ENCODE peak calls at places on chromosomes 1 and 21, in five cellular contexts. One of them, this sample, is unnamed.
A peak's percentile ranks its signal among the peaks of the same experiment; 100 is the strongest.

GRCh38 chr1:184283999-184284398 is 102.8 kb upstream of the C1orf21 start:
- DNase-seq in retinal pigment epithelial cell: peak; percentile 66
- DNase-seq in lower lobe of right lung: no peak
- DNase-seq in OCI-LY7: no peak
- DNase-seq in epithelial cell of esophagus: no peak
- DNase-seq in this sample: no peak

GRCh38 chr1:166933633-166934032 is 41.7 kb downstream of the ILDR2 start:
- DNase-seq in OCI-LY7: no peak
- DNase-seq in epithelial cell of esophagus: no peak
- DNase-seq in lower lobe of right lung: no peak
- DNase-seq in retinal pigment epithelial cell: no peak
- DNase-seq in this sample: peak; percentile 57

GRCh38 chr1:223670458-223671159 is 5.1 kb upstream of the CAPN8 start:
- DNase-seq in epithelial cell of esophagus: peak; percentile 63
- DNase-seq in OCI-LY7: peak; percentile 8
- DNase-seq in lower lobe of right lung: peak; percentile 62
- DNase-seq in retinal pigment epithelial cell: no peak
- DNase-seq in this sample: no peak

GRCh38 chr1:76949503-76949902 is 82.2 kb downstream of the ST6GALNAC5 start:
- DNase-seq in lower lobe of right lung: no peak
- DNase-seq in retinal pigment epithelial cell: no peak
- DNase-seq in OCI-LY7: no peak
- DNase-seq in epithelial cell of esophagus: peak; percentile 86
- DNase-seq in this sample: peak; percentile 50

GRCh38 chr1:229171934-229172333 is 99.0 kb upstream of the RAB4A start:
- DNase-seq in OCI-LY7: no peak
- DNase-seq in lower lobe of right lung: no peak
- DNase-seq in epithelial cell of esophagus: no peak
- DNase-seq in retinal pigment epithelial cell: no peak
- DNase-seq in this sample: no peak

GRCh38 chr1:156103521-156103947 is 11.0 kb upstream of the LMNA start:
- DNase-seq in epithelial cell of esophagus: peak; percentile 53
- DNase-seq in OCI-LY7: no peak
- DNase-seq in lower lobe of right lung: no peak
- DNase-seq in retinal pigment epithelial cell: no peak
- DNase-seq in this sample: no peak

GRCh38 chr1:211382182-211382713 is 55.6 kb downstream of the TRAF5 start:
- DNase-seq in epithelial cell of esophagus: no peak
- DNase-seq in lower lobe of right lung: no peak
- DNase-seq in OCI-LY7: no peak
- DNase-seq in retinal pigment epithelial cell: no peak
- DNase-seq in this sample: no peak

GRCh38 chr1:181016563-181016962 is 6.1 kb downstream of the STX6 start:
- DNase-seq in lower lobe of right lung: no peak
- DNase-seq in retinal pigment epithelial cell: no peak
- DNase-seq in epithelial cell of esophagus: peak; percentile 63
- DNase-seq in OCI-LY7: no peak
- DNase-seq in this sample: no peak

GRCh38 chr1:181015258-181015630 is 7.4 kb downstream of the STX6 start:
- DNase-seq in lower lobe of right lung: no peak
- DNase-seq in OCI-LY7: no peak
- DNase-seq in epithelial cell of esophagus: peak; percentile 71
- DNase-seq in retinal pigment epithelial cell: no peak
- DNase-seq in this sample: no peak

GRCh38 chr1:230518511-230518910 is 92.4 kb upstream of the PGBD5 start:
- DNase-seq in epithelial cell of esophagus: no peak
- DNase-seq in retinal pigment epithelial cell: no peak
- DNase-seq in lower lobe of right lung: no peak
- DNase-seq in OCI-LY7: no peak
- DNase-seq in this sample: no peak

GRCh38 chr1:214568328-214568727 is 16.9 kb upstream of the PTPN14 start:
- DNase-seq in retinal pigment epithelial cell: no peak
- DNase-seq in lower lobe of right lung: no peak
- DNase-seq in epithelial cell of esophagus: no peak
- DNase-seq in OCI-LY7: no peak
- DNase-seq in this sample: no peak

GRCh38 chr21:17673261-17674020 is 60.7 kb upstream of the BTG3 start:
- DNase-seq in OCI-LY7: no peak
- DNase-seq in epithelial cell of esophagus: peak; percentile 81
- DNase-seq in lower lobe of right lung: no peak
- DNase-seq in retinal pigment epithelial cell: peak; percentile 28
- DNase-seq in this sample: no peak

GRCh38 chr1:164885311-164885710 is 326.3 kb downstream of the PBX1 start:
- DNase-seq in epithelial cell of esophagus: peak; percentile 42
- DNase-seq in OCI-LY7: no peak
- DNase-seq in retinal pigment epithelial cell: no peak
- DNase-seq in lower lobe of right lung: no peak
- DNase-seq in this sample: no peak

GRCh38 chr1:29649375-29650040 is 413.2 kb downstream of the PTPRU start:
- DNase-seq in OCI-LY7: no peak
- DNase-seq in lower lobe of right lung: no peak
- DNase-seq in epithelial cell of esophagus: peak; percentile 80
- DNase-seq in retinal pigment epithelial cell: no peak
- DNase-seq in this sample: no peak

DNA sequence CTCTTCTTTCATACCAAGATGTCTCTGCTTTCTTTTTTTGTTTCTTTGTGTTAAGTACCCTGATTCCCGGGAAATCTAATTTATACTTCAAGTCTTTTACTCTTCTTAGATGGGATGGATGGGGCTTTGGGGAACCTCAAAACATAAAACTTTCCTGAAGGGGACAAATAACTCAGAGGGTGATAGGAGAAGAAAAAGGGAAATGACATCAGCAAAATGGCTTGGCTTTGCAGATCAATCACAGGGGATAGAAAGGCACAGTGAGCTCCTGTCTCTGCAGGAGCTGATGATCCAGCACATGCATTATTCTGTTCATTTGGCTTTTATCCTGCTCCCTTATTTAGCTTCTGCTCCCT is 1.4 kb upstream of the CA14 start:
- DNase-seq in OCI-LY7: no peak
- DNase-seq in lower lobe of right lung: no peak
- DNase-seq in retinal pigment epithelial cell: no peak
- DNase-seq in epithelial cell of esophagus: no peak
- DNase-seq in this sample: no peak
- H3K4me3 ChIP-seq in OCI-LY7: no peak overlapping the region
- H3K4me3 ChIP-seq in lower lobe of right lung: peak overlapping the region; percentile 44
- H3K4me3 ChIP-seq in retinal pigment epithelial cell: peak overlapping the region; percentile 54
- H3K4me3 ChIP-seq in epithelial cell of esophagus: no peak overlapping the region
- H3K4me3 ChIP-seq in this sample: no peak overlapping the region

DNA sequence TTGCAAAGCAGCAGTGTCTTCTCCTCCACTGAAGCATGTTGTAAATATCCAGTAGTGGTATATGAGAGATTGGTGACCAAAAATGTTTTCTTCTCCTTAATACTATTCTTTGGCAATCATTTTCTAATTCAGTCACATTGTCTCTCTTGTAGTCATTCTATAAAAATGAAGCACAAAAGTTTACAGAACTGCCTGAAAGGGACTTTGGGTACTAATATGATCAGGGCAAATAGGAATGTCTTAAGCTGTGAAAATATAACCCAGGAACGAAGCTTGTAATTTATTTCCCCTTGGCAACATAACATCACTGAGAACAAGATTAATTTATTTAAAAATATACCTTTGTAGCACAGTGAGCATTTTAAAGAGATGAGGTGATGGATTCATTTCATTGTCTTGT is 4.9 kb downstream of the B3GALT2 start:
- DNase-seq in retinal pigment epithelial cell: no peak
- DNase-seq in lower lobe of right lung: no peak
- DNase-seq in epithelial cell of esophagus: no peak
- DNase-seq in OCI-LY7: no peak
- DNase-seq in this sample: no peak
- H3K4me3 ChIP-seq in retinal pigment epithelial cell: no peak overlapping the region
- H3K4me3 ChIP-seq in lower lobe of right lung: no peak overlapping the region
- H3K4me3 ChIP-seq in epithelial cell of esophagus: no peak overlapping the region
- H3K4me3 ChIP-seq in OCI-LY7: no peak overlapping the region
- H3K4me3 ChIP-seq in this sample: no peak overlapping the region

DNA sequence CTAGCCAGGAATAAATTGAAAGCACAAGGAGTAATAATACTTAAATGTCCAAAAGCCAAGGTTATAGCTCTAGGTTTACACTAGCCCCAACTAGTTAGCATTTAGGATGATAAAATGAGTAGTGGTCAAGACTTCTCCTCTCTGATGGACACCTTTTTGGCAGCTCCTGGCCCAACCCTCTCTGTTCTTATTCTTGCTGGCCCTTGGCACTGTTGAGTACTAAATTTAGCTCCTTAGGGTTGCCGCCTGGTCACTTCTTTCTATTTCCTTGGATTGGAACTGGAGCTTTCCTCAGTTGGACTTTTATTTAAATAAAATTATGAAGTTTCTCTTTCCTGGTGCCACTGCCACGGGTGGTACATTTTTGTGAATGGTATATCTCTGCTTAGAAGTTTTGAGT is 28.3 kb downstream of the ARID1A start:
- DNase-seq in lower lobe of right lung: no peak
- DNase-seq in retinal pigment epithelial cell: no peak
- DNase-seq in epithelial cell of esophagus: no peak
- DNase-seq in OCI-LY7: no peak
- DNase-seq in this sample: no peak
- H3K4me3 ChIP-seq in lower lobe of right lung: peak overlapping the region; percentile 22
- H3K4me3 ChIP-seq in retinal pigment epithelial cell: no peak overlapping the region
- H3K4me3 ChIP-seq in epithelial cell of esophagus: no peak overlapping the region
- H3K4me3 ChIP-seq in OCI-LY7: peak overlapping the region; percentile 34
- H3K4me3 ChIP-seq in this sample: no peak overlapping the region

GRCh38 chr1:942411-942821 is 16.6 kb downstream of the NOC2L start:
- DNase-seq in epithelial cell of esophagus: no peak
- DNase-seq in lower lobe of right lung: no peak
- DNase-seq in OCI-LY7: no peak
- DNase-seq in retinal pigment epithelial cell: no peak
- DNase-seq in this sample: no peak

GRCh38 chr1:941588-942383 is 17.3 kb downstream of the NOC2L start:
- DNase-seq in epithelial cell of esophagus: peak; percentile 50
- DNase-seq in OCI-LY7: no peak
- DNase-seq in retinal pigment epithelial cell: no peak
- DNase-seq in lower lobe of right lung: peak; percentile 64
- DNase-seq in this sample: no peak

GRCh38 chr1:939511-940107 is 15.9 kb downstream of the SAMD11 start:
- DNase-seq in lower lobe of right lung: no peak
- DNase-seq in OCI-LY7: no peak
- DNase-seq in retinal pigment epithelial cell: no peak
- DNase-seq in epithelial cell of esophagus: no peak
- DNase-seq in this sample: no peak

GRCh38 chr1:940121-941026 is 16.7 kb downstream of the SAMD11 start:
- DNase-seq in OCI-LY7: no peak
- DNase-seq in lower lobe of right lung: no peak
- DNase-seq in epithelial cell of esophagus: peak; percentile 19
- DNase-seq in retinal pigment epithelial cell: no peak
- DNase-seq in this sample: no peak

GRCh38 chr1:941027-941587 is 17.4 kb downstream of the SAMD11 start:
- DNase-seq in lower lobe of right lung: no peak
- DNase-seq in OCI-LY7: no peak
- DNase-seq in epithelial cell of esophagus: no peak
- DNase-seq in retinal pigment epithelial cell: no peak
- DNase-seq in this sample: no peak
- H3K4me3 ChIP-seq in lower lobe of right lung: peak overlapping the region; percentile 46
- H3K4me3 ChIP-seq in OCI-LY7: no peak overlapping the region
- H3K4me3 ChIP-seq in epithelial cell of esophagus: no peak overlapping the region
- H3K4me3 ChIP-seq in retinal pigment epithelial cell: peak overlapping the region; percentile 28
- H3K4me3 ChIP-seq in this sample: no peak overlapping the region

GRCh38 chr1:145720878-145721671 is 1.8 kb downstream of the CD160 start:
- DNase-seq in lower lobe of right lung: peak; percentile 78
- DNase-seq in retinal pigment epithelial cell: no peak
- DNase-seq in OCI-LY7: peak; percentile 69
- DNase-seq in epithelial cell of esophagus: peak; percentile 57
- DNase-seq in this sample: no peak
- H3K4me3 ChIP-seq in lower lobe of right lung: peak overlapping the region; percentile 35
- H3K4me3 ChIP-seq in retinal pigment epithelial cell: peak overlapping the region; percentile 49
- H3K4me3 ChIP-seq in OCI-LY7: no peak overlapping the region
- H3K4me3 ChIP-seq in epithelial cell of esophagus: peak overlapping the region; percentile 31
- H3K4me3 ChIP-seq in this sample: peak overlapping the region; percentile 43

DNA sequence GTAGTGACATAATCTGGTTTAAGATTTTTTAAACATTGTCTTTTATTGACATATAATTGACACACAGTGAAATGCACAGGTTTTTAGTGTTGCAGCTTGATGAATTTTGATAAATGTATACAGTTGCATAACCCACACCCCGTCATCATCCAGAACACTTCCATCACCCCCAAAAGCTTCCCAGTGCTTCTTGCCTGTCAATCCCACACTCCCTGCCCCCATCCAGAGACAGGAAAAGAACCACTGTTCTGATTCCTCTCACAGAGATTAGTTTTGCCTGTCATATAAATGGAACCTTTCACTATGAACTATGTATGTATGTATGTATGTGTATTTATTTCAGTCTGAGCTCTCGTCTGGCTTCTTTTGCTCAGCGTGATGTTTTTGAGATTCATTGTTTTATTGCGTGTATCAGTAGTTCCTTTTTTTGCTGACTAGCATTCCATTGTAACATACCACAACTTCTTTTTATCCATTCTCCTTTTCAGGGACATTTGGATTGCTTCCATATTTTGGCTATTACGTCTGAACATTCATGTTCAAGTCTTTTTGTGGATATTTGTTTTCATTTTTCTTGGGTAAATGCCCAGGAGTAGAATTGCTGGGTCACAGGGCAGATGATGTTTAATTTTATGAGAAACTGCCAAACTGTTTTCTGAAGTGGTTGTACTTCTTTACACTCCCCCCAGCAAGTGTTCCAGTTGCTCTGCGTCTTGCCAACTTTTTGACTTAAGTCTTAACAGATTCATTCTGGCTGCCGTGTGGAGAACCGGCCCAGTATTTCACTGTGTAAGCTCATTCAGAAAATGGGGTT is 8.7 kb downstream of the UBIAD1 start:
- DNase-seq in epithelial cell of esophagus: no peak
- DNase-seq in lower lobe of right lung: peak; percentile 56
- DNase-seq in OCI-LY7: no peak
- DNase-seq in retinal pigment epithelial cell: peak; percentile 77
- DNase-seq in this sample: no peak
- H3K4me3 ChIP-seq in epithelial cell of esophagus: no peak overlapping the region
- H3K4me3 ChIP-seq in lower lobe of right lung: no peak overlapping the region
- H3K4me3 ChIP-seq in OCI-LY7: peak overlapping the region; percentile 50
- H3K4me3 ChIP-seq in retinal pigment epithelial cell: no peak overlapping the region
- H3K4me3 ChIP-seq in this sample: no peak overlapping the region

DNA sequence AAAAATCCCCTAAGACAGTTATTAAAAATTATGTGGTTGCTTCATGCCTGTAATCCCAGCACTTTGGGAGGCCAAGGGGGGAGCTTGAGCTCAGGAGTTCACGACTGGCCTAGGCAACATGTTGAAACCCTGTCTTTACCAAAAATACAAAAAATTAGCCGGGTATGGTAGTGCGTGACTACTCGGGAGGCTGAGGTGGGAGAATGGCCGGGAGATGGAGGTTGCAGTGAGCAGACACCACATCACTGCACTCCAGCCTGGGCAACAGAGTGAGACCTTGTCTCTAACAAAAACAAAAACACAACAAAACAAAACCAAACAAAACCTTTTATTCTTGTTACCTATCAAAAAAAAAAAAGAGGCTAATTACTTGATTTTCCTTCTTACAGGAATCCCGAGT is 2.1 kb downstream of the ELK4 start:
- DNase-seq in epithelial cell of esophagus: no peak
- DNase-seq in retinal pigment epithelial cell: no peak
- DNase-seq in OCI-LY7: peak; percentile 19
- DNase-seq in lower lobe of right lung: no peak
- DNase-seq in this sample: no peak
- H3K4me3 ChIP-seq in epithelial cell of esophagus: peak overlapping the region; percentile 72
- H3K4me3 ChIP-seq in retinal pigment epithelial cell: peak overlapping the region; percentile 84
- H3K4me3 ChIP-seq in OCI-LY7: peak overlapping the region; percentile 92
- H3K4me3 ChIP-seq in lower lobe of right lung: no peak overlapping the region
- H3K4me3 ChIP-seq in this sample: peak overlapping the region; percentile 2

GRCh38 chr1:208430220-208430619 is 186.0 kb upstream of the PLXNA2 start:
- DNase-seq in OCI-LY7: no peak
- DNase-seq in lower lobe of right lung: no peak
- DNase-seq in epithelial cell of esophagus: no peak
- DNase-seq in retinal pigment epithelial cell: no peak
- DNase-seq in this sample: no peak
- H3K4me3 ChIP-seq in OCI-LY7: no peak overlapping the region
- H3K4me3 ChIP-seq in lower lobe of right lung: no peak overlapping the region
- H3K4me3 ChIP-seq in epithelial cell of esophagus: no peak overlapping the region
- H3K4me3 ChIP-seq in retinal pigment epithelial cell: no peak overlapping the region
- H3K4me3 ChIP-seq in this sample: no peak overlapping the region